ENCODE peak calls at places on chromosomes 11 and 22, in seven cellular contexts. K is activated naive CD4-positive, alpha-beta T cell; J is activated naive CD8-positive, alpha-beta T cell treated with anti-CD3 and anti-CD28 coated beads, Interleukin-2, amount 50 U/mL, for 24 hours; R is AG08395; C is T-helper 2 cell; Q is GM23338; T is neuronal stem cell. F is an unnamed sample.

GRCh38 chr22:38073150-38074130 is 10.5 kb downstream of the SLC16A8 start:
- DNase-seq in K (no peak), Q (no peak), C (no peak), T (no peak), R (no peak), J (no peak), F (no peak)

GRCh38 chr11:12841946-12842630 is 167.0 kb upstream of the RASSF10 start:
- DNase-seq in T (no peak), R (peak), J (no peak), K (no peak), Q (peak), C (peak), F (no peak)

GRCh38 chr11:96187779-96188624 is 155.0 kb downstream of the MAML2 start:
- DNase-seq in Q (no peak), T (no peak), J (peak), C (no peak), K (no peak), R (peak), F (no peak)

GRCh38 chr22:50118557-50119168 is 28.9 kb downstream of the MOV10L1 start:
- DNase-seq in J (no peak), K (no peak), Q (no peak), R (peak), C (no peak), T (no peak), F (no peak)

GRCh38 chr11:57464343-57465181 is 4.2 kb downstream of the RTN4RL2 start:
- DNase-seq in K (no peak), R (no peak), T (no peak), Q (peak), J (no peak), C (no peak), F (no peak)

GRCh38 chr22:46996595-46997310 is 234.3 kb downstream of the TBC1D22A start:
- DNase-seq in K (no peak), J (no peak), R (no peak), T (no peak), C (no peak), Q (no peak), F (no peak)

GRCh38 chr11:123129920-123130319 is 65.1 kb downstream of the CLMP start:
- DNase-seq in K (no peak), R (peak), C (no peak), Q (no peak), J (no peak), T (no peak), F (no peak)

GRCh38 chr22:24319451-24319850 is 48.8 kb downstream of the SPECC1L start:
- DNase-seq in Q (no peak), C (no peak), T (no peak), J (no peak), K (no peak), R (no peak), F (no peak)

GRCh38 chr11:101862410-101863233 is 52.2 kb upstream of the CEP126 start:
- DNase-seq in K (no peak), T (peak), Q (peak), R (peak), J (no peak), C (no peak), F (no peak)

GRCh38 chr11:65557280-65558001 is 718 bp downstream of the LTBP3 start:
- DNase-seq in R (no peak), J (no peak), T (no peak), C (peak), K (no peak), Q (no peak), F (no peak)

GRCh38 chr11:82750643-82751139 is 17.0 kb upstream of the FAM181B start:
- DNase-seq in Q (peak), C (peak), T (peak), K (no peak), J (peak), R (no peak), F (no peak)

GRCh38 chr11:44607324-44607962 is 42.0 kb downstream of the CD82 start:
- DNase-seq in T (no peak), R (peak), J (peak), K (no peak), C (no peak), Q (no peak), F (no peak)

GRCh38 chr11:62787005-62787759 is at the start of gene TMEM179B:
- DNase-seq in T (peak), R (peak), K (peak), J (peak), Q (peak), C (peak), F (peak)

GRCh38 chr11:128713595-128713994 is 19.7 kb downstream of the FLI1 start:
- DNase-seq in Q (no peak), T (no peak), R (no peak), K (no peak), C (peak), J (no peak), F (no peak)

GRCh38 chr11:119699227-119699626 is 29.8 kb downstream of the NECTIN1 start:
- DNase-seq in T (no peak), J (no peak), C (no peak), R (peak), Q (no peak), K (no peak), F (no peak)

GRCh38 chr11:133892584-133893380 is 47.5 kb upstream of the SPATA19 start:
- DNase-seq in T (no peak), C (no peak), K (no peak), J (no peak), R (no peak), Q (no peak), F (peak)

GRCh38 chr11:43825217-43825816 is 55.3 kb upstream of the ALKBH3 start:
- DNase-seq in R (peak), T (no peak), J (peak), K (no peak), C (peak), Q (peak), F (no peak)

GRCh38 chr22:48277868-48278581 is 1515.6 kb downstream of the TBC1D22A start:
- DNase-seq in T (no peak), K (no peak), Q (no peak), J (no peak), R (no peak), C (no peak), F (no peak)

GRCh38 chr11:3837793-3838192 is 3.0 kb downstream of the RHOG start:
- DNase-seq in C (no peak), T (no peak), J (no peak), K (no peak), R (peak), Q (no peak), F (peak)

GRCh38 chr11:117696489-117696888 is 100.5 kb downstream of the DSCAML1 start:
- DNase-seq in T (no peak), R (no peak), K (no peak), C (no peak), J (no peak), Q (no peak), F (no peak)

GRCh38 chr11:111417766-111418435 is 38.8 kb upstream of the POU2AF1 start:
- DNase-seq in J (no peak), T (no peak), K (no peak), Q (no peak), R (peak), C (peak), F (no peak)

GRCh38 chr11:123056835-123057491 is 5.0 kb downstream of the HSPA8 start:
- DNase-seq in J (no peak), R (no peak), C (no peak), Q (no peak), T (no peak), K (no peak), F (no peak)

GRCh38 chr11:57599381-57599780 is 1.9 kb downstream of the SERPING1 start:
- DNase-seq in T (no peak), C (no peak), J (no peak), R (no peak), Q (no peak), K (no peak), F (no peak)

GRCh38 chr11:64923944-64924909 is at the start of gene PPP2R5B:
- DNase-seq in Q (peak), R (peak), C (peak), K (peak), J (peak), T (peak), F (peak)

GRCh38 chr11:66230978-66231377 is 37.5 kb upstream of the RAB1B start:
- DNase-seq in C (no peak), R (no peak), K (no peak), J (no peak), T (no peak), Q (no peak), F (no peak)

GRCh38 chr11:95577716-95578460 is 211.7 kb downstream of the FAM76B start:
- DNase-seq in K (no peak), J (no peak), Q (no peak), R (peak), T (no peak), C (no peak), F (no peak)

GRCh38 chr11:69643646-69644045 is 2.7 kb downstream of the CCND1 start:
- DNase-seq in R (no peak), K (no peak), Q (no peak), J (no peak), C (no peak), T (no peak), F (no peak)